ENCODE peak calls at places on chromosome 19, in five cellular contexts. S, U, Y, R and X are unnamed samples.

GRCh38 chr19:46347985-46348384 is 1.1 kb downstream of the PPP5C start:
- DNase-seq in Y (no peak), R (no peak), S (no peak), U (no peak), X (no peak)

GRCh38 chr19:29378543-29379105 is 147.2 kb upstream of the VSTM2B start:
- DNase-seq in R (no peak), U (no peak), Y (no peak), S (no peak), X (no peak)

GRCh38 chr19:32896516-32897214 is 27.1 kb upstream of the SLC7A9 start:
- DNase-seq in U (no peak), R (no peak), Y (no peak), S (no peak), X (no peak)

GRCh38 chr19:42129399-42130253 is 2.6 kb downstream of the POU2F2 start:
- DNase-seq in U (no peak), S (no peak), R (no peak), Y (peak), X (peak)

GRCh38 chr19:12969292-12969988 is at the start of gene DAND5:
- DNase-seq in Y (peak), S (no peak), R (no peak), U (no peak), X (no peak)

GRCh38 chr19:11288349-11288748 is 7.6 kb upstream of the TSPAN16 start:
- DNase-seq in R (peak), Y (no peak), U (no peak), S (no peak), X (no peak)

GRCh38 chr19:42531313-42531712 is 3.0 kb upstream of the CEACAM1 start:
- DNase-seq in S (no peak), U (no peak), Y (no peak), R (no peak), X (no peak)

GRCh38 chr19:46015080-46015960 is 7.5 kb downstream of the PGLYRP1 start:
- DNase-seq in Y (peak), U (no peak), R (peak), S (peak), X (peak)

GRCh38 chr19:919157-920050 is 2.3 kb downstream of the KISS1R start:
- DNase-seq in R (no peak), S (no peak), Y (no peak), U (no peak), X (no peak)

GRCh38 chr19:30309983-30310805 is 62.0 kb upstream of the ZNF536 start:
- DNase-seq in Y (no peak), S (no peak), R (no peak), U (no peak), X (no peak)

GRCh38 chr19:39264306-39265290 is 3.6 kb upstream of the IFNL2 start:
- DNase-seq in U (no peak), S (no peak), R (no peak), Y (no peak), X (no peak)

GRCh38 chr19:52171321-52172169 is at the start of gene ZNF836:
- DNase-seq in U (peak), S (peak), Y (peak), R (peak), X (peak)

GRCh38 chr19:461664-462551 is 1.1 kb upstream of the SHC2 start:
- DNase-seq in U (no peak), S (no peak), Y (peak), R (no peak), X (peak)

GRCh38 chr19:18895828-18896341 is at the start of gene CERS1:
- DNase-seq in R (peak), U (no peak), S (no peak), Y (no peak), X (no peak)

GRCh38 chr19:46076031-46076880 is 35.5 kb upstream of the IGFL4 start:
- DNase-seq in S (no peak), U (no peak), R (no peak), Y (no peak), X (no peak)

GRCh38 chr19:1468274-1469199 is 10.5 kb downstream of the C19orf25 start:
- DNase-seq in R (no peak), Y (no peak), U (no peak), S (no peak), X (peak)

GRCh38 chr19:6023085-6023682 is 45.2 kb upstream of the RANBP3 start:
- DNase-seq in S (no peak), U (no peak), R (no peak), Y (no peak), X (no peak)

GRCh38 chr19:33947565-33947964 is 150.9 kb downstream of the KCTD15 start:
- DNase-seq in U (no peak), S (no peak), R (no peak), Y (no peak), X (no peak)

GRCh38 chr19:3396881-3397265 is 30.5 kb downstream of the NFIC start:
- DNase-seq in R (no peak), Y (no peak), U (no peak), S (no peak), X (no peak)

GRCh38 chr19:5339950-5340636 is 519 bp downstream of the PTPRS start:
- DNase-seq in R (peak), U (no peak), Y (no peak), S (no peak), X (peak)

GRCh38 chr19:1259206-1259872 is 9.8 kb upstream of the CIRBP start:
- DNase-seq in U (peak), S (peak), Y (peak), R (peak), X (peak)

GRCh38 chr19:33505168-33505567 is 16.4 kb downstream of the PEPD start:
- DNase-seq in Y (no peak), R (no peak), S (no peak), U (no peak), X (peak)

GRCh38 chr19:50457300-50457699 is 19.0 kb upstream of the EMC10 start:
- DNase-seq in R (no peak), S (no peak), U (no peak), Y (no peak), X (no peak)

GRCh38 chr19:2055871-2056809 is 5.1 kb upstream of the MKNK2 start:
- DNase-seq in U (no peak), S (peak), Y (no peak), R (no peak), X (peak)

GRCh38 chr19:1810439-1811160 is 1.5 kb downstream of the ATP8B3 start:
- DNase-seq in R (no peak), S (peak), Y (no peak), U (no peak), X (peak)

GRCh38 chr19:307793-308420 is 16.7 kb upstream of the PLPP2 start:
- DNase-seq in S (no peak), R (no peak), U (no peak), Y (no peak), X (no peak)

GRCh38 chr19:45667620-45668341 is at the start of gene GIPR:
- DNase-seq in R (peak), U (no peak), Y (peak), S (no peak), X (peak)

GRCh38 chr19:35518313-35518712 is 4.9 kb upstream of the DMKN start:
- DNase-seq in R (peak), U (no peak), S (no peak), Y (no peak), X (peak)

GRCh38 chr19:45178262-45179062 is at the start of gene BLOC1S3:
- DNase-seq in Y (peak), S (peak), R (peak), U (peak), X (peak)

GRCh38 chr19:50836543-50837195 is 3.3 kb upstream of the KLK15 start:
- DNase-seq in U (no peak), S (no peak), Y (no peak), R (no peak), X (no peak)

GRCh38 chr19:56309511-56310185 is 5.0 kb downstream of the ZSCAN5A start:
- DNase-seq in R (no peak), Y (peak), S (no peak), U (no peak), X (peak)

GRCh38 chr19:31545766-31546165 is 196.5 kb upstream of the TSHZ3 start:
- DNase-seq in U (no peak), Y (no peak), R (no peak), S (no peak), X (no peak)

GRCh38 chr19:33622809-33623511 is 1.2 kb downstream of the CHST8 start:
- DNase-seq in S (no peak), Y (no peak), R (no peak), U (no peak), X (peak)

GRCh38 chr19:5386841-5387240 is 46.2 kb upstream of the PTPRS start:
- DNase-seq in Y (no peak), U (no peak), R (no peak), S (no peak), X (no peak)

GRCh38 chr19:51147663-51148062 is 5.6 kb downstream of the SIGLEC7 start:
- DNase-seq in S (no peak), R (no peak), Y (no peak), U (no peak), X (no peak)

GRCh38 chr19:49771674-49772139 is 4.9 kb downstream of the AP2A1 start:
- DNase-seq in Y (no peak), S (no peak), U (no peak), R (no peak), X (no peak)

GRCh38 chr19:40284501-40285352 is at the start of gene AKT2:
- DNase-seq in S (peak), Y (no peak), R (peak), U (no peak), X (peak)

DNA sequence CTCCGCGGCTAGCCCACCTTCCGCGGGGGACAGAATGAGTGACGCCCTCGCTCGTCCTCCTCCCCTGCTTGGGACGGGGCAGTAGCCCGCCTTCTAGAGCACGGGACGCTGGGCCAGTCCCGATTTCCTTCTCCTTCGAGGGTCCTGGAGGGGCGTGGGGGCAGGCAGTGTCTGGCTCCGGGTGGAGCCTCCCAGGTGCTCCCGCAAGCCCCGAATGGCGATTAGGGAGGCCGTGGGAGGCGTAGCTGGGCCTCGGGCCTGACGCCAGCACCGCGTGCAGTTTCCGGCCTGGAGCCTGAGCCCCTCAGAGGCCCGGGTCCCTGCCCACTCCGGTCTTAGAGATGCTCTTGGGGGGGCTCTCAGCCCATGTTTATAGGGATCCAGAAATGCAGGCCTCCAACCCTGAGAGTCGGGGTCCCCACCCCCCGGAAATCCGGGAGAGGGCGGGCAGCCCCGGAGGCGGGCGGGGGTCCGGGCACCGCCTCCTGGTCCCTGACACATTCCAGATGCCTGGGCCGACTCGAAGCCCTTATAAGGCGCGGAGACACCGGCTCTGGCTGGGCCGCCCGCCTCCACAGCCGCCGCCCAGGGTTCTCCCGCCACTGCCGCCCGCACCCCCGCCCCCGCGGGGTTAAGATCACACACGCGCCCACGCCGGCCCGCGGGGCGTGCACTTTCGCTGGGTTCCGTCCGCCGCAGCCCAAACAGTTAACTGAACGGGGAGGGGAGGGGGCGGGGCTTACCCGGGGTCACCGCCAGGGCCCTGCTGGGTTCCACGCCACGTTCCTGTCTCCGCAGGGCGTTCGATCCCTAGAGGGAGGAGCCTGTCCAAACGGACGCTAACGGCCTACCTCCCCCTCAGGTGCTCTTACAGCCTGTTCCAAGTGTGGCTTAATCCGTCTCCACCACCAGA is 1.5 kb downstream of the MYADM start:
- DNase-seq in R (peak), U (peak), S (peak), Y (peak), X (peak)
- TF ChIP-seq POLR2A in R (no peak), U (peak), S (peak), Y (no peak), X (peak)

DNA sequence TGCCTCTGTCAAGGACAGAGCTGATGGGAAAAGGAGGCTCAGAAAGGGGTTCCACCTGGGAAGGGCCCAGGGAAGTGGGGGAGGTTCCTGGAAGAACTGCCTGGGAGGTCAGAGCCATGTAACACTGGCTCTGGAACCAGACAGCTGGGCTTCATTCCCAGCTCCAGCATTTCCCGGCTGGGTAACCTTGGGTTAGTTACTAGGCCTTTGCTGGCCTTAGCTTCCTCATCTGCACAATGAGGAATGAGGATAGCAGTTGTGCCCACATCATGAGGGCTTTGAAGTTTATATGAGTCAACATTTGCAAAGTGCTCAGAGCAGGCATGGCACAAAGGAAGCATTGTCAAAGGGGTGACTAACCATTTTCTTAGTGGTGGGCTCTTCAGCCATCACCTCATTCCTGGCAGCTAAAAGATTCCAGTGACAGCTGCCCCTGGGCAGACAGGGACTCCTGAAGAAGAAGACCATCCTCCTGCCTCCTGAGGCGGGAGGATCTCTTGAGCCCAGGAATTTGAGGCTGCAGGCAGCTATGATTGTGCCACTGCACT is 1.7 kb upstream of the DNAJB1 start:
- DNase-seq in U (no peak), Y (peak), S (peak), R (no peak), X (peak)
- H3K4me3 ChIP-seq in U (no peak), Y (no peak), S (no peak), R (no peak), X (no peak)

DNA sequence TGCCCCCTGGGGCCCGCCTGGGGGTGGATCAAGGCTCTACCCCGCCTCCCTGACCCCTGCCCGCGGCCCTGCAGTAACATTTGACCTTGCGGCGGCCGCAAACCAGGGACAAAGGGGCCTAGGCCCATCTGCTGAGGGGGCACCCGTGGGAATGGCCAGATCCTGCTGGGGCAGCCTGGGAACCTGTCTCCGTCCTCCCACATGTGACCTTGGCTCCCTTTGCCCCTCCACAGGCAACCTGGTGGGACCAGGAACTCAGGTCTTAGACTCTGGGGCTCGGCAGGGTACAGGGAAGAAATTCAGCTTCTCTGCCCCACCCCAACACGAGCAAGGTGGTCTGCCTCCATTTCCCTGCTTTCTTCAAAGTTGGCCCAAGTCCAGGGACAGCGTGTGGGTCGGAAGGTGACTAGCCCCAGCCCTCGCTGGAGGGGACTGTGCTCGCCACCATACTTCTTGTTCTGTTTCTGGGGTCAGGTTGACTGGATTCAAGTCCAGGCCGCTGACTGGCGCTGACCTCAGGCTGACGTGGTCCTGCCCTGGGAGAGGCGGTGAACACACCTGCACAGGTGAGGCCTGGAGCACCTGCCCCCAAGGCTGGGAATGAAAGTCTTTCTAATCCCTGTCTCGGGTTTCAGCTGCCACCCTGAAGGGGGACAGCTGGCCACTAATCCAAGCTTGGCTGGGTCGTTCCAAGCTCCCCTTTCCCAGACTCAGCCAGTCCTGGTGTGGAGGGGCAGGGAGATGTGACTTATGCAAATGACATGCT is 2.5 kb upstream of the NR2F6 start:
- DNase-seq in U (no peak), S (no peak), Y (peak), R (no peak), X (peak)
- TF ChIP-seq EP300 in U (no peak), S (no peak), Y (no peak), R (no peak), X (no peak)

DNA sequence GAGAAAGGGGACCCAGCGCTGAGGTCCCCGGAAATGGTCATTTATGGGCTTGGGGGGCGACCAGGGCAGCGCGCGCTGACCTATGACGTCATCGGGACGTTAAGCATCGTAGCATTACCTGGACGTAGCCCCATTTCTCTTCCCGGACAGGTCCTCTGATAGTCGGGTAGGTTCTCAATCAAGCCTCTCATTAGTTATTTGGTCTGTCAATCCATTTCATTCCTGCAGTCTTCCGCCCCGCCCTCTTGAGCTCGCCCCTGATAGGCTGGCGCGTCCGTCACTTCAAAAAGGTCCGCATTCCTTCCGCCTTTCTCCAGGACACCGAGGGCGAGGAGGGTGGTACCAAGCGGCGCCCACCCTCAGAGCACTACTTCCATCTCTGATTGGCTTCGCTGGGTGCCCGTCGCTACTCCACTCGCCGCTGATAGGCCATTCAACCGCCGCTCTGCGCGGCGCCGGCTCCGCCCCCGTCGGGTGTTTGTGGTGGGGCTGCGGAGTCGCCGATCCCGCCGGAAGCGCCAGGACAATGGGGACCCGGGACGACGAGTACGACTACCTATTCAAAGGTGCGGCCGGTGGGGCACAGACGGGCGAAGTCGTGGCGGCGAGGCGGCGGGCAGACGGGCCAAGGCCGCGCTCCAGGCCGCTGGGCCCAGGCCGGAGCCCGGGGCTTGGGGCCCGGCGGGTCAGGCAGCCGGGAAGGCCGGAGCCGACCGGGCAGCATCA is at the start of gene RAB11B:
- DNase-seq in Y (peak), U (peak), R (peak), S (peak), X (peak)
- TF ChIP-seq POLR2A in Y (no peak), U (peak), R (peak), S (peak), X (peak)